ENCODE peak calls at places on chromosomes 4 and X, in four cellular contexts. E is A549, F is sigmoid colon, N is breast epithelium. S is an unnamed sample.

GRCh38 chr4:47413515-47413914 is 50.0 kb downstream of the COMMD8 start:
- DNase-seq in E (no peak), F (no peak), N (no peak), S (no peak)

GRCh38 chr4:137635108-137635507 is 102.8 kb upstream of the PCDH18 start:
- DNase-seq in E (peak; percentile 3), F (no peak), N (no peak), S (no peak)

GRCh38 chrX:17860179-17860780 is 818 bp downstream of the RAI2 start:
- DNase-seq in E (no peak), F (peak; percentile 70), N (no peak), S (no peak)

GRCh38 chr4:111230265-111230664 is 607.4 kb upstream of the PITX2 start:
- DNase-seq in E (no peak), F (no peak), N (no peak), S (no peak)

GRCh38 chr4:83010111-83010521 is 507 bp downstream of the LIN54 start:
- DNase-seq in E (no peak), F (no peak), N (no peak), S (no peak)

GRCh38 chr4:83170952-83171399 is 56.4 kb upstream of the PLAC8 start:
- DNase-seq in E (peak; percentile 10), F (no peak), N (no peak), S (no peak)

GRCh38 chr4:185249105-185249504 is 39.7 kb downstream of the SNX25 start:
- DNase-seq in E (no peak), F (no peak), N (no peak), S (no peak)

GRCh38 chrX:3286196-3286920 is 60.1 kb downstream of the MXRA5 start:
- DNase-seq in E (peak; percentile 9), F (no peak), N (no peak), S (no peak)

GRCh38 chrX:20231598-20231997 is 35.1 kb downstream of the RPS6KA3 start:
- DNase-seq in E (no peak), F (no peak), N (no peak), S (no peak)

GRCh38 chr4:1763550-1764080 is 29.5 kb upstream of the FGFR3 start:
- DNase-seq in E (no peak), F (no peak), N (no peak), S (no peak)

GRCh38 chr4:143337600-143338287 is 1.1 kb downstream of the GAB1 start:
- DNase-seq in E (peak; percentile 9), F (peak; percentile 71), N (no peak), S (no peak)

GRCh38 chr4:38292529-38292928 is 332.3 kb downstream of the PTTG2 start:
- DNase-seq in E (no peak), F (no peak), N (no peak), S (no peak)

GRCh38 chr4:100166297-100167034 is 23.8 kb downstream of the DDIT4L start:
- DNase-seq in E (no peak), F (no peak), N (no peak), S (no peak)

DNA sequence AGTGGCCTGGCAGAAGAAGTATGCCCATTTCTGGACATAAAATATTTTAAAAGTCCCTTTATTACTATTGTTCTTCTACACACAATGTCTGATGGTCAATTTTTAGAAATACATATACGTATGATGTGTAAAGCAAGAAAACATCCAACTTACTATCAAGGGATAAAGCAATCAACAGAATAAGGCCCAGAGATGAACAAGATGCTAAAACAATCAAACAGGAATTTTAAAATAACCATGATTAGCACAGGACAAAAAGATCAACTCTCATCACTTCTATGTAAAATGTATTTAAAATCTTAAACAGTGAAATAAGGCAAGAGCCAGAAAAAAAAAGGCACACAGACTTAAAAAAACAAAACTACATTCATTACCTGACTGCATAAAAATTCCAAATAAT is 60.9 kb downstream of the MTNR1A start:
- DNase-seq in E (no peak), F (no peak), N (no peak), S (no peak)
- H3K9me3 ChIP-seq in E (peaks cover 4% of the 10 kb centered on the region), F (peaks cover 5% of the 10 kb centered on the region), N (peaks cover 13% of the 10 kb centered on the region), S (no peaks in the 10 kb centered on the region)

GRCh38 chrX:58051346-58051745 is 141.1 kb upstream of the ZXDA start:
- DNase-seq in E (peak; percentile 0), F (no peak), N (no peak), S (no peak)
- H3K9me3 ChIP-seq in E (no peaks in the 10 kb centered on the region), F (no peaks in the 10 kb centered on the region), N (peaks cover 21% of the 10 kb centered on the region), S (peaks cover 3% of the 10 kb centered on the region)

GRCh38 chr4:23279377-23279988 is 586.7 kb downstream of the GBA3 start:
- DNase-seq in E (no peak), F (no peak), N (no peak), S (no peak)

GRCh38 chr4:23276076-23276475 is 583.3 kb downstream of the GBA3 start:
- DNase-seq in E (no peak), F (no peak), N (no peak), S (no peak)

GRCh38 chr4:23278845-23279244 is 586.1 kb downstream of the GBA3 start:
- DNase-seq in E (no peak), F (no peak), N (no peak), S (no peak)
- H3K9me3 ChIP-seq in E (no peaks in the 10 kb centered on the region), F (no peaks in the 10 kb centered on the region), N (no peaks in the 10 kb centered on the region), S (no peaks in the 10 kb centered on the region)

DNA sequence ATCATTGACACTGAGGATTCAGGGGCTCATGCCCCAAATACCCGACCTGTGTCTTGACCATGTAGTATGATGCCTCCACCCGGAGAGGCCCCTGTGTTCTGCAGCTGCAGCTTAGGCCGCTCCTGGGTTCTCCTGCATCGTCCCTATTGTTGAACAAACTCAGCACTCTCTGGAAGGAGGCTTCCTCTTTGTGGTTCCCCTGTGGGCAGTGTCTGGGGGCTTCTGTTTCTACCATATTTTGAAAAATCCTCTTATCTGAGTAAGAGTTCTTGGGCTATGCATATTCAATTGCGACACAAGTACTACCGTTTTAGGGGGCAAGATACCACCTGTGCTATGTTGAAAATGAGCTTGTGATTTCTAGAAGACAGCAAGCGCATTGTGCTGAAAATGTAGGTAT is 276.6 kb downstream of the DHRSX start:
- DNase-seq in E (no peak), F (no peak), N (no peak), S (no peak)
- H3K9me3 ChIP-seq in E (peaks cover 31% of the 10 kb centered on the region), F (peaks cover 5% of the 10 kb centered on the region), N (peaks cover 25% of the 10 kb centered on the region), S (peaks cover 4% of the 10 kb centered on the region)

GRCh38 chrX:69614896-69615295 is 1.0 kb upstream of the EDA start:
- DNase-seq in E (no peak), F (no peak), N (no peak), S (no peak)
- H3K9me3 ChIP-seq in E (no peaks in the 10 kb centered on the region), F (no peaks in the 10 kb centered on the region), N (no peaks in the 10 kb centered on the region), S (no peaks in the 10 kb centered on the region)

GRCh38 chr4:60655356-60655755 is 544.8 kb upstream of the ADGRL3 start:
- DNase-seq in E (no peak), F (no peak), N (no peak), S (no peak)
- H3K9me3 ChIP-seq in E (no peaks in the 10 kb centered on the region), F (no peaks in the 10 kb centered on the region), N (no peaks in the 10 kb centered on the region), S (no peaks in the 10 kb centered on the region)

GRCh38 chrX:153392642-153393321 is 8.4 kb downstream of the PNMA6E start:
- DNase-seq in E (no peak), F (no peak), N (no peak), S (no peak)
- H3K9me3 ChIP-seq in E (no peaks in the 10 kb centered on the region), F (no peaks in the 10 kb centered on the region), N (no peaks in the 10 kb centered on the region), S (no peaks in the 10 kb centered on the region)